ENCODE peak calls at places on chromosomes 7 and 10, in seven cellular contexts. E, R, W, I, N, K and T are unnamed samples.

GRCh38 chr7:107372298-107372697 is 97.6 kb upstream of the GPR22 start:
- DNase-seq in E (peak), R (no peak), W (no peak), I (peak), N (no peak), K (no peak), T (no peak)

GRCh38 chr7:152006336-152006735 is 19.1 kb upstream of the GALNT11 start:
- DNase-seq in E (no peak), R (no peak), W (no peak), I (no peak), N (no peak), K (no peak), T (no peak)

GRCh38 chr7:55056577-55057480 is 38.0 kb downstream of the EGFR start:
- DNase-seq in E (peak), R (no peak), W (no peak), I (no peak), N (no peak), K (no peak), T (no peak)

GRCh38 chr10:71924771-71925170 is 39.4 kb upstream of the CHST3 start:
- DNase-seq in E (no peak), R (no peak), W (no peak), I (no peak), N (no peak), K (no peak), T (no peak)

GRCh38 chr7:101699399-101699798 is 70.3 kb upstream of the MYL10 start:
- DNase-seq in E (no peak), R (no peak), W (no peak), I (no peak), N (no peak), K (no peak), T (no peak)

GRCh38 chr10:6580279-6581029 is 378 bp upstream of the PRKCQ start:
- DNase-seq in E (peak), R (peak), W (peak), I (peak), N (peak), K (peak), T (peak)

GRCh38 chr7:101558742-101559325 is 70.3 kb downstream of the MYL10 start:
- DNase-seq in E (no peak), R (no peak), W (no peak), I (no peak), N (no peak), K (no peak), T (no peak)

GRCh38 chr10:93462881-93463280 is 19.3 kb downstream of the MYOF start:
- DNase-seq in E (peak), R (no peak), W (no peak), I (peak), N (no peak), K (no peak), T (no peak)

GRCh38 chr10:17021661-17022060 is 108.0 kb downstream of the CUBN start:
- DNase-seq in E (no peak), R (peak), W (no peak), I (no peak), N (no peak), K (no peak), T (no peak)

GRCh38 chr10:43078986-43079273 is 2.1 kb downstream of the RET start:
- DNase-seq in E (no peak), R (peak), W (peak), I (no peak), N (peak), K (no peak), T (no peak)

GRCh38 chr7:73615886-73616285 is 8.4 kb downstream of the MLXIPL start:
- DNase-seq in E (peak), R (peak), W (no peak), I (no peak), N (no peak), K (no peak), T (no peak)

GRCh38 chr10:80079312-80079613 is 798 bp downstream of the TMEM254 start:
- DNase-seq in E (no peak), R (no peak), W (no peak), I (no peak), N (no peak), K (no peak), T (no peak)

GRCh38 chr10:132861884-132862461 is 76.0 kb upstream of the NKX6-2 start:
- DNase-seq in E (no peak), R (no peak), W (no peak), I (no peak), N (no peak), K (no peak), T (no peak)

GRCh38 chr7:41579961-41580935 is 122.6 kb downstream of the INHBA start:
- DNase-seq in E (peak), R (no peak), W (no peak), I (peak), N (no peak), K (no peak), T (no peak)

GRCh38 chr10:124145109-124145860 is 51.9 kb upstream of the CHST15 start:
- DNase-seq in E (peak), R (no peak), W (peak), I (peak), N (no peak), K (no peak), T (no peak)

GRCh38 chr7:34653787-34654186 is 4.2 kb upstream of the NPSR1 start:
- DNase-seq in E (no peak), R (no peak), W (no peak), I (no peak), N (no peak), K (no peak), T (no peak)

GRCh38 chr10:82378146-82378545 is 503.2 kb downstream of the NRG3 start:
- DNase-seq in E (peak), R (no peak), W (no peak), I (peak), N (peak), K (no peak), T (no peak)

GRCh38 chr10:72688208-72688651 is 3.7 kb upstream of the MCU start:
- DNase-seq in E (peak), R (no peak), W (peak), I (peak), N (no peak), K (no peak), T (no peak)

GRCh38 chr7:78760620-78761355 is 692.7 kb downstream of the MAGI2 start:
- DNase-seq in E (no peak), R (no peak), W (no peak), I (no peak), N (no peak), K (no peak), T (no peak)

GRCh38 chr7:104275900-104276299 is 52.5 kb upstream of the LHFPL3 start:
- DNase-seq in E (no peak), R (no peak), W (no peak), I (peak), N (no peak), K (no peak), T (no peak)

GRCh38 chr7:22842383-22842903 is 19.8 kb upstream of the TOMM7 start:
- DNase-seq in E (no peak), R (no peak), W (no peak), I (no peak), N (no peak), K (no peak), T (no peak)

GRCh38 chr10:10233256-10233655 is 784.4 kb upstream of the CELF2 start:
- DNase-seq in E (peak), R (no peak), W (no peak), I (no peak), N (no peak), K (no peak), T (no peak)

GRCh38 chr10:132133005-132133404 is 53.7 kb upstream of the DPYSL4 start:
- DNase-seq in E (no peak), R (peak), W (no peak), I (no peak), N (peak), K (no peak), T (no peak)

GRCh38 chr7:17681965-17682364 is 258.3 kb downstream of the SNX13 start:
- DNase-seq in E (no peak), R (no peak), W (no peak), I (no peak), N (no peak), K (no peak), T (no peak)

GRCh38 chr10:8817303-8817702 is 762.8 kb downstream of the GATA3 start:
- DNase-seq in E (no peak), R (no peak), W (no peak), I (peak), N (peak), K (no peak), T (no peak)

GRCh38 chr10:110267246-110267645 is 37.5 kb downstream of the SMNDC1 start:
- DNase-seq in E (no peak), R (no peak), W (no peak), I (no peak), N (no peak), K (no peak), T (no peak)

GRCh38 chr10:3172081-3172445 is 519 bp downstream of the PITRM1 start:
- DNase-seq in E (peak), R (no peak), W (peak), I (peak), N (peak), K (peak), T (peak)
- H3K9ac ChIP-seq in E (peak), R (no peak), W (peak), I (peak), N (peak), K (peak), T (peak)

GRCh38 chr10:30417301-30417700 is 16.7 kb upstream of the MAP3K8 start:
- DNase-seq in E (no peak), R (no peak), W (no peak), I (no peak), N (no peak), K (no peak), T (no peak)
- H3K9ac ChIP-seq in E (no peak), R (no peak), W (no peak), I (no peak), N (no peak), K (no peak), T (no peak)

GRCh38 chr10:34303022-34303421 is 512.1 kb downstream of the PARD3 start:
- DNase-seq in E (no peak), R (no peak), W (no peak), I (no peak), N (no peak), K (no peak), T (no peak)
- H3K9ac ChIP-seq in E (no peak), R (no peak), W (no peak), I (no peak), N (no peak), K (no peak), T (no peak)

GRCh38 chr10:77712207-77712606 is 74.6 kb upstream of the KCNMA1 start:
- DNase-seq in E (no peak), R (no peak), W (no peak), I (no peak), N (no peak), K (no peak), T (no peak)

GRCh38 chr10:77713506-77714280 is 76.1 kb upstream of the KCNMA1 start:
- DNase-seq in E (no peak), R (no peak), W (no peak), I (no peak), N (peak), K (no peak), T (no peak)

GRCh38 chr10:77710759-77711682 is 73.4 kb upstream of the KCNMA1 start:
- DNase-seq in E (peak), R (peak), W (peak), I (peak), N (peak), K (peak), T (peak)

GRCh38 chr10:77710081-77710551 is 72.5 kb upstream of the KCNMA1 start:
- DNase-seq in E (no peak), R (peak), W (no peak), I (no peak), N (no peak), K (no peak), T (no peak)

GRCh38 chr10:77711683-77712049 is 74.1 kb upstream of the KCNMA1 start:
- DNase-seq in E (no peak), R (no peak), W (no peak), I (no peak), N (no peak), K (no peak), T (no peak)
- H3K9ac ChIP-seq in E (no peak), R (no peak), W (no peak), I (no peak), N (no peak), K (no peak), T (no peak)

GRCh38 chr7:129332354-129333056 is 101.7 kb upstream of the STRIP2 start:
- DNase-seq in E (peak), R (no peak), W (no peak), I (peak), N (no peak), K (no peak), T (no peak)
- H3K9ac ChIP-seq in E (peak), R (no peak), W (no peak), I (no peak), N (peak), K (no peak), T (no peak)

GRCh38 chr7:148862481-148862880 is 21.6 kb downstream of the EZH2 start:
- DNase-seq in E (no peak), R (no peak), W (no peak), I (no peak), N (no peak), K (no peak), T (no peak)
- H3K9ac ChIP-seq in E (no peak), R (no peak), W (no peak), I (no peak), N (no peak), K (no peak), T (no peak)

DNA sequence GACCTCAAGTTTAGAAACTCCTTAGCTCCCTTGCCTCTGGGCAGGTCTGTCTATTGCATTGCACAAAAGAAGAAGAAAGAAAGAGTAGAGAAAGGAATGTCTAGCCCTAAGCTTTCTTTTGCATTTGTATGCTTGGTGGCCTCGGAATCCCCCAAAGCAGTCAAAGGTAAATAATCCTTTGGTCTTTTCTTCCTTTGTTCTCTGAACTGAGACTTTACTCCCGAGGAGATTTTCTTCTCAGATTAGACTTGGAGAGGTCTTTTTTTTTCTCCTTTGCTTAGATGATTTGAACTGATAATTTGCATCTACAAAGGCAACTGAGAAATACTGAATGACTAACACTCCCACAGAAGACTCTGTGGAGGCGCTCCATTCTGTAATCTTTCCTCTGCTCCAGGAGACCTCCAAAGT is 93.2 kb downstream of the AKR1D1 start:
- DNase-seq in E (no peak), R (peak), W (no peak), I (no peak), N (no peak), K (no peak), T (no peak)
- H3K9ac ChIP-seq in E (no peak), R (no peak), W (no peak), I (no peak), N (no peak), K (no peak), T (no peak)

GRCh38 chr7:36984710-36985308 is 260.5 kb upstream of the AOAH start:
- DNase-seq in E (no peak), R (no peak), W (no peak), I (no peak), N (no peak), K (no peak), T (no peak)
- H3K9ac ChIP-seq in E (no peak), R (no peak), W (no peak), I (no peak), N (no peak), K (no peak), T (no peak)